ENCODE peak calls at places on chromosomes 2 and 18, in five cellular contexts. S is HCT116, N is colonic mucosa, M is adrenal gland, R is SJSA1. L is an unnamed sample.
A peak's percentile ranks its signal among the peaks of the same experiment; 100 is the strongest.

GRCh38 chr18:7764406-7764805 is 197.3 kb downstream of the PTPRM start:
- DNase-seq in S (no peak), N (no peak), M (no peak), R (no peak), L (no peak)

GRCh38 chr2:70243804-70244584 is 4.4 kb downstream of the TIA1 start:
- DNase-seq in S (no peak), N (no peak), M (no peak), R (no peak), L (no peak)

GRCh38 chr2:127143851-127144782 is 37.2 kb upstream of the BIN1 start:
- DNase-seq in S (peak; percentile 12), N (no peak), M (peak; percentile 61), R (no peak), L (no peak)

GRCh38 chr18:4107049-4107459 is 348.1 kb downstream of the DLGAP1 start:
- DNase-seq in S (no peak), N (no peak), M (no peak), R (no peak), L (no peak)

GRCh38 chr18:77096936-77097886 is 35.4 kb downstream of the MBP start:
- DNase-seq in S (no peak), N (no peak), M (no peak), R (no peak), L (no peak)

GRCh38 chr2:134453973-134454372 is 200.1 kb downstream of the MGAT5 start:
- DNase-seq in S (no peak), N (no peak), M (no peak), R (no peak), L (no peak)

GRCh38 chr2:11348209-11348749 is 3.8 kb upstream of the ROCK2 start:
- DNase-seq in S (no peak), N (no peak), M (peak; percentile 10), R (no peak), L (no peak)

GRCh38 chr2:164881524-164881923 is 39.9 kb upstream of the COBLL1 start:
- DNase-seq in S (no peak), N (no peak), M (no peak), R (no peak), L (no peak)

GRCh38 chr18:39842042-39842791 is 2112.8 kb upstream of the PIK3C3 start:
- DNase-seq in S (no peak), N (no peak), M (no peak), R (no peak), L (no peak)

GRCh38 chr18:35236964-35237363 is 3.9 kb upstream of the ZNF397 start:
- DNase-seq in S (no peak), N (no peak), M (no peak), R (no peak), L (no peak)

GRCh38 chr2:84959494-84960156 is 11.3 kb upstream of the KCMF1 start:
- DNase-seq in S (no peak), N (no peak), M (no peak), R (peak; percentile 52), L (no peak)

GRCh38 chr2:56334622-56335021 is 150.8 kb downstream of the CCDC85A start:
- DNase-seq in S (no peak), N (no peak), M (no peak), R (no peak), L (no peak)

GRCh38 chr18:71371951-71372605 is 1083.2 kb downstream of the SOCS6 start:
- DNase-seq in S (no peak), N (no peak), M (no peak), R (no peak), L (no peak)

GRCh38 chr2:119674711-119675500 is 4.1 kb upstream of the TMEM177 start:
- DNase-seq in S (no peak), N (peak; percentile 27), M (no peak), R (no peak), L (no peak)

GRCh38 chr2:55618025-55618648 is 715 bp upstream of the PPP4R3B start:
- DNase-seq in S (no peak), N (no peak), M (peak; percentile 19), R (no peak), L (no peak)

GRCh38 chr2:37669500-37669899 is 1.9 kb downstream of the CDC42EP3 start:
- DNase-seq in S (no peak), N (no peak), M (no peak), R (no peak), L (no peak)

GRCh38 chr18:43582120-43582519 is 304.8 kb upstream of the SYT4 start:
- DNase-seq in S (no peak), N (no peak), M (peak; percentile 8), R (no peak), L (no peak)

GRCh38 chr2:43737097-43737854 is 36.6 kb upstream of the DYNC2LI1 start:
- DNase-seq in S (peak; percentile 18), N (no peak), M (no peak), R (peak; percentile 61), L (peak; percentile 80)

GRCh38 chr2:217434183-217434620 is 568.6 kb downstream of the TNS1 start:
- DNase-seq in S (peak; percentile 45), N (peak; percentile 40), M (peak; percentile 96), R (peak; percentile 77), L (peak; percentile 95)

GRCh38 chr2:217429981-217430500 is 570.2 kb upstream of the TNP1 start:
- DNase-seq in S (no peak), N (no peak), M (no peak), R (no peak), L (no peak)

GRCh38 chr2:217433522-217433921 is 569.3 kb downstream of the TNS1 start:
- DNase-seq in S (no peak), N (no peak), M (peak; percentile 55), R (no peak), L (peak; percentile 45)

GRCh38 chr2:217431577-217432269 is 571.1 kb downstream of the TNS1 start:
- DNase-seq in S (no peak), N (no peak), M (no peak), R (no peak), L (no peak)

GRCh38 chr2:217430916-217431576 is 571.2 kb upstream of the TNP1 start:
- DNase-seq in S (no peak), N (no peak), M (peak; percentile 29), R (no peak), L (no peak)
- H3K4me1 ChIP-seq in S (peaks cover 4% of the 10 kb centered on the region), N (no peaks in the 10 kb centered on the region), M (peaks cover 6% of the 10 kb centered on the region), R (peaks cover 7% of the 10 kb centered on the region), L (peaks cover 6% of the 10 kb centered on the region)

GRCh38 chr18:49094136-49094535 is 143.4 kb upstream of the SMAD7 start:
- DNase-seq in S (no peak), N (no peak), M (no peak), R (no peak), L (no peak)

GRCh38 chr18:49100226-49100968 is 149.6 kb upstream of the SMAD7 start:
- DNase-seq in S (no peak), N (no peak), M (no peak), R (peak; percentile 51), L (no peak)

GRCh38 chr18:49094979-49095632 is 144.3 kb upstream of the SMAD7 start:
- DNase-seq in S (no peak), N (no peak), M (no peak), R (no peak), L (no peak)

GRCh38 chr18:49098386-49098785 is 147.6 kb upstream of the SMAD7 start:
- DNase-seq in S (no peak), N (no peak), M (no peak), R (no peak), L (no peak)

GRCh38 chr18:49096021-49096420 is 145.3 kb upstream of the SMAD7 start:
- DNase-seq in S (no peak), N (no peak), M (no peak), R (no peak), L (no peak)
- H3K4me1 ChIP-seq in S (peaks cover 5% of the 10 kb centered on the region), N (no peaks in the 10 kb centered on the region), M (no peaks in the 10 kb centered on the region), R (peaks cover 37% of the 10 kb centered on the region), L (no peaks in the 10 kb centered on the region)

GRCh38 chr2:240567872-240568677 is at the start of gene RNPEPL1:
- DNase-seq in S (no peak), N (peak; percentile 57), M (peak; percentile 39), R (peak; percentile 42), L (peak; percentile 28)
- H3K4me1 ChIP-seq in S (peaks cover 42% of the 10 kb centered on the region), N (peaks cover 30% of the 10 kb centered on the region), M (peaks cover 33% of the 10 kb centered on the region), R (peaks cover 52% of the 10 kb centered on the region), L (peaks cover 29% of the 10 kb centered on the region)

GRCh38 chr2:182949052-182949451 is 82.6 kb upstream of the FRZB start:
- DNase-seq in S (no peak), N (no peak), M (no peak), R (no peak), L (no peak)
- H3K4me1 ChIP-seq in S (peaks cover 10% of the 10 kb centered on the region), N (no peaks in the 10 kb centered on the region), M (peaks cover 4% of the 10 kb centered on the region), R (peaks cover 32% of the 10 kb centered on the region), L (no peaks in the 10 kb centered on the region)

GRCh38 chr2:173134703-173135102 is 59.1 kb downstream of the MAP3K20 start:
- DNase-seq in S (no peak), N (no peak), M (peak; percentile 26), R (no peak), L (no peak)
- H3K4me1 ChIP-seq in S (no peaks in the 10 kb centered on the region), N (no peaks in the 10 kb centered on the region), M (no peaks in the 10 kb centered on the region), R (peaks cover 16% of the 10 kb centered on the region), L (no peaks in the 10 kb centered on the region)

GRCh38 chr2:187527262-187527661 is 27.0 kb downstream of the TFPI start:
- DNase-seq in S (no peak), N (no peak), M (no peak), R (no peak), L (no peak)
- H3K4me1 ChIP-seq in S (no peaks in the 10 kb centered on the region), N (no peaks in the 10 kb centered on the region), M (no peaks in the 10 kb centered on the region), R (peaks cover 18% of the 10 kb centered on the region), L (no peaks in the 10 kb centered on the region)

GRCh38 chr2:102066554-102066953 is 74.8 kb downstream of the IL1R2 start:
- DNase-seq in S (no peak), N (no peak), M (no peak), R (no peak), L (no peak)
- H3K4me1 ChIP-seq in S (peaks cover 11% of the 10 kb centered on the region), N (peaks cover 11% of the 10 kb centered on the region), M (peaks cover 58% of the 10 kb centered on the region), R (peaks cover 59% of the 10 kb centered on the region), L (peaks cover 8% of the 10 kb centered on the region)

L was measured in uterus.